ENCODE peak calls at places on chromosomes 5 and 9, in six cellular contexts. C, O, X, L, H and I are unnamed samples.

GRCh38 chr5:179051784-179052183 is 8.4 kb upstream of the ZNF354C start:
- DNase-seq in C (no peak), H (no peak), O (no peak), X (no peak), L (no peak), I (no peak)

GRCh38 chr5:172377438-172377837 is 76.9 kb downstream of the SH3PXD2B start:
- DNase-seq in L (no peak), C (no peak), X (no peak), O (no peak), H (no peak), I (no peak)

GRCh38 chr5:176995896-176996767 is 10.4 kb downstream of the UIMC1 start:
- DNase-seq in H (no peak), O (no peak), X (no peak), L (no peak), C (no peak), I (no peak)

GRCh38 chr9:70046274-70047070 is 2.8 kb downstream of the MAMDC2 start:
- DNase-seq in X (peak), C (no peak), H (no peak), L (no peak), O (no peak), I (peak)

GRCh38 chr9:17775646-17776045 is 196.8 kb downstream of the SH3GL2 start:
- DNase-seq in O (no peak), H (no peak), L (no peak), C (no peak), X (no peak), I (no peak)

GRCh38 chr9:138067594-138068367 is 190.2 kb downstream of the CACNA1B start:
- DNase-seq in L (no peak), C (no peak), H (no peak), X (peak), O (peak), I (peak)

GRCh38 chr5:73338201-73339126 is 110.1 kb downstream of the FOXD1 start:
- DNase-seq in L (no peak), C (no peak), O (peak), X (peak), H (no peak), I (no peak)

GRCh38 chr9:110432253-110432652 is 94.6 kb upstream of the TXNDC8 start:
- DNase-seq in L (no peak), C (no peak), O (no peak), H (no peak), X (no peak), I (no peak)

GRCh38 chr9:20693068-20693467 is 9.0 kb downstream of the FOCAD start:
- DNase-seq in O (no peak), L (no peak), X (no peak), H (no peak), C (no peak), I (no peak)

GRCh38 chr9:98173181-98173580 is 19.3 kb downstream of the CORO2A start:
- DNase-seq in H (no peak), C (no peak), X (no peak), L (no peak), O (no peak), I (no peak)